ENCODE peak calls at places on chromosome 1, in six cellular contexts. Y is ELR, T is OCI-LY7, F is lung, W is GM12891, E is glomerular endothelial cell. M is an unnamed sample.

GRCh38 chr1:43272161-43272560 is 2.4 kb downstream of the TMEM125 start:
- DNase-seq in E (no peak), F (no peak), W (no peak), T (no peak), Y (no peak), M (no peak)

GRCh38 chr1:229812148-229812547 is 186.1 kb downstream of the URB2 start:
- DNase-seq in E (no peak), Y (no peak), F (no peak), T (no peak), W (no peak), M (no peak)

GRCh38 chr1:232767381-232768074 is 37.7 kb upstream of the MAP10 start:
- DNase-seq in Y (peak), F (no peak), E (no peak), T (no peak), W (no peak), M (peak)

GRCh38 chr1:81118550-81118949 is 682.2 kb upstream of the ADGRL2 start:
- DNase-seq in Y (peak), T (no peak), E (no peak), W (no peak), F (no peak), M (no peak)

GRCh38 chr1:6325482-6325881 is 64.6 kb upstream of the GPR153 start:
- DNase-seq in W (no peak), F (no peak), Y (no peak), T (no peak), E (no peak), M (no peak)

GRCh38 chr1:1291023-1291528 is 10.8 kb downstream of the SCNN1D start:
- DNase-seq in E (no peak), T (no peak), F (no peak), W (no peak), Y (no peak), M (no peak)

GRCh38 chr1:94560333-94560732 is 18.8 kb upstream of the F3 start:
- DNase-seq in Y (peak), F (no peak), W (no peak), T (no peak), E (no peak), M (no peak)

GRCh38 chr1:110084226-110085078 is 14.0 kb upstream of the ALX3 start:
- DNase-seq in W (peak), F (peak), E (no peak), Y (peak), T (no peak), M (no peak)

GRCh38 chr1:35726814-35727433 is 8.2 kb upstream of the C1orf216 start:
- DNase-seq in Y (peak), F (peak), T (peak), E (no peak), W (no peak), M (peak)

GRCh38 chr1:11339346-11340247 is 66.6 kb downstream of the UBIAD1 start:
- DNase-seq in F (no peak), E (no peak), Y (no peak), T (no peak), W (no peak), M (no peak)

GRCh38 chr1:200317236-200317635 is 92.6 kb downstream of the ZNF281 start:
- DNase-seq in Y (peak), F (no peak), T (no peak), E (no peak), W (no peak), M (peak)

GRCh38 chr1:234712891-234713305 is 102.9 kb upstream of the IRF2BP2 start:
- DNase-seq in W (no peak), E (no peak), F (no peak), T (no peak), Y (no peak), M (no peak)

GRCh38 chr1:244163861-244164562 is 112.9 kb downstream of the ZBTB18 start:
- DNase-seq in T (no peak), Y (peak), E (peak), F (no peak), W (no peak), M (peak)

M was measured in HT1080.